ENCODE peak calls at places on chromosomes 4 and X, in six cellular contexts. A is activated CD8-positive, alpha-beta memory T cell treated with anti-CD3 and anti-CD28 coated beads for 4 hours; K is GOT3; O is activated CD4-positive, alpha-beta T cell treated with anti-CD3 and anti-CD28 coated beads for 24 hours; M is lower lobe of right lung; C is stimulated activated CD4-positive, alpha-beta T cell treated with anti-CD3 and anti-CD28 coated beads, Interleukin-1b, Interleukin-23, amount 100 ng/mL, for 48 hours. H is an unnamed sample.

GRCh38 chrX:153438522-153438921 is 7.3 kb downstream of the TREX2 start:
- DNase-seq in K (no peak), A (no peak), M (no peak), O (no peak), C (no peak), H (peak)

GRCh38 chr4:166197166-166197565 is 324.1 kb downstream of the TLL1 start:
- DNase-seq in K (no peak), C (no peak), M (no peak), O (no peak), A (no peak), H (no peak)

GRCh38 chr4:168360271-168360670 is 41.7 kb upstream of the DDX60 start:
- DNase-seq in C (no peak), M (no peak), O (no peak), A (no peak), K (no peak), H (no peak)

GRCh38 chrX:73979551-73980131 is 324.3 kb upstream of the ZCCHC13 start:
- DNase-seq in C (no peak), A (no peak), M (no peak), K (no peak), O (no peak), H (no peak)

GRCh38 chr4:10181745-10182445 is 65.3 kb upstream of the WDR1 start:
- DNase-seq in A (no peak), O (no peak), M (no peak), C (no peak), K (no peak), H (no peak)

GRCh38 chr4:186554890-186555827 is at the start of gene MTNR1A:
- DNase-seq in C (no peak), A (no peak), K (no peak), O (no peak), M (no peak), H (no peak)

GRCh38 chrX:70066646-70067045 is 4.4 kb downstream of the OTUD6A start:
- DNase-seq in O (no peak), A (no peak), C (no peak), M (no peak), K (no peak), H (no peak)

GRCh38 chr4:72218953-72219352 is 187.2 kb downstream of the NPFFR2 start:
- DNase-seq in M (no peak), K (no peak), A (no peak), O (no peak), C (no peak), H (no peak)

GRCh38 chr4:7705062-7705461 is 234.6 kb downstream of the AFAP1 start:
- DNase-seq in C (no peak), M (no peak), K (no peak), O (no peak), A (no peak), H (no peak)

GRCh38 chr4:75028196-75028854 is 95.4 kb downstream of the PARM1 start:
- DNase-seq in C (no peak), K (no peak), O (no peak), M (peak), A (no peak), H (no peak)

GRCh38 chr4:128285085-128286023 is 2.3 kb downstream of the PGRMC2 start:
- DNase-seq in C (no peak), K (no peak), M (no peak), A (no peak), O (no peak), H (no peak)

GRCh38 chr4:81827568-81828202 is 356.0 kb upstream of the RASGEF1B start:
- DNase-seq in M (no peak), O (peak), A (no peak), C (peak), K (no peak), H (no peak)

GRCh38 chr4:1291996-1292702 is 2.5 kb downstream of the MAEA start:
- DNase-seq in O (no peak), M (no peak), A (no peak), C (no peak), K (no peak), H (no peak)

GRCh38 chr4:155878611-155879010 is 12.5 kb upstream of the ASIC5 start:
- DNase-seq in M (no peak), O (no peak), A (no peak), C (no peak), K (no peak), H (no peak)

GRCh38 chrX:129716507-129716906 is 22.3 kb upstream of the XPNPEP2 start:
- DNase-seq in A (no peak), M (no peak), C (no peak), O (no peak), K (no peak), H (no peak)

GRCh38 chr4:59945716-59946115 is 1254.4 kb upstream of the ADGRL3 start:
- DNase-seq in A (no peak), K (no peak), O (no peak), M (no peak), C (no peak), H (no peak)

GRCh38 chr4:60743654-60744053 is 456.5 kb upstream of the ADGRL3 start:
- DNase-seq in M (no peak), O (no peak), K (no peak), A (no peak), C (no peak), H (no peak)

GRCh38 chr4:73528171-73528570 is 46.6 kb downstream of the AFM start:
- DNase-seq in O (no peak), C (no peak), M (no peak), A (no peak), K (no peak), H (no peak)

GRCh38 chr4:38538517-38538916 is 125.5 kb upstream of the KLF3 start:
- DNase-seq in C (no peak), K (no peak), O (no peak), A (no peak), M (no peak), H (no peak)

GRCh38 chr4:38371391-38371851 is 292.6 kb upstream of the KLF3 start:
- DNase-seq in M (no peak), O (no peak), C (no peak), K (no peak), A (no peak), H (no peak)

GRCh38 chr4:2425386-2426068 is 6.8 kb downstream of the CFAP99 start:
- DNase-seq in M (no peak), K (no peak), O (no peak), C (no peak), A (no peak), H (no peak)

GRCh38 chr4:140186651-140187315 is 32.8 kb upstream of the MAML3 start:
- DNase-seq in M (no peak), O (no peak), C (no peak), A (no peak), K (no peak), H (no peak)

GRCh38 chr4:182478475-182478874 is 235.3 kb downstream of the TENM3 start:
- DNase-seq in M (no peak), K (no peak), C (no peak), A (no peak), O (no peak), H (peak)

GRCh38 chr4:44118971-44119680 is 329.5 kb downstream of the KCTD8 start:
- DNase-seq in K (no peak), O (no peak), A (no peak), C (no peak), M (no peak), H (no peak)

GRCh38 chr4:153083447-153083921 is 120.8 kb upstream of the TRIM2 start:
- DNase-seq in O (peak), A (peak), M (no peak), C (peak), K (no peak), H (peak)

H was measured in SW 1271.